ENCODE peak calls at places on chromosomes 12 and 14, in eight cellular contexts. T is fibroblast of lung, N is coronary artery, Q is lower lobe of right lung, A is tibial artery, S is Panc1, P is adrenal gland, L is heart left ventricle. Y is an unnamed sample.

GRCh38 chr12:52715416-52715815 is 12.1 kb upstream of the KRT77 start:
- DNase-seq in S (no peak), L (no peak), A (no peak), Q (peak), N (no peak), T (no peak), P (no peak), Y (no peak)

GRCh38 chr14:68688872-68689371 is 103.9 kb downstream of the ZFP36L1 start:
- DNase-seq in N (no peak), T (peak), L (no peak), P (no peak), Q (no peak), S (no peak), A (peak), Y (peak)

GRCh38 chr12:44295958-44296623 is 460.2 kb downstream of the TMEM117 start:
- DNase-seq in L (no peak), S (no peak), Q (no peak), N (no peak), A (no peak), T (no peak), P (no peak), Y (no peak)

GRCh38 chr12:53563452-53563851 is 56.2 kb upstream of the NPFF start:
- DNase-seq in A (no peak), P (no peak), Q (no peak), L (no peak), T (no peak), N (no peak), S (no peak), Y (no peak)

GRCh38 chr12:12582895-12583303 is 20.2 kb upstream of the DUSP16 start:
- DNase-seq in S (no peak), N (no peak), T (peak), Q (no peak), A (no peak), L (no peak), P (peak), Y (no peak)

GRCh38 chr12:121740847-121741246 is 28.3 kb downstream of the TMEM120B start:
- DNase-seq in L (no peak), N (no peak), P (no peak), S (no peak), T (no peak), Q (no peak), A (no peak), Y (no peak)

GRCh38 chr14:90266441-90267154 is 10.2 kb downstream of the PSMC1 start:
- DNase-seq in T (no peak), A (no peak), N (no peak), S (no peak), P (no peak), L (no peak), Q (no peak), Y (no peak)

GRCh38 chr14:101103321-101103901 is 199.9 kb upstream of the RTL1 start:
- DNase-seq in P (no peak), A (no peak), L (no peak), T (no peak), Q (no peak), N (peak), S (no peak), Y (no peak)

GRCh38 chr12:1059162-1059561 is 68.1 kb downstream of the ERC1 start:
- DNase-seq in P (no peak), L (no peak), S (no peak), Q (no peak), T (no peak), A (no peak), N (no peak), Y (no peak)

GRCh38 chr12:86929962-86930361 is 673.8 kb upstream of the MGAT4C start:
- DNase-seq in T (peak), N (no peak), A (no peak), L (no peak), Q (no peak), S (no peak), P (no peak), Y (no peak)

GRCh38 chr12:93441111-93441616 is 583 bp downstream of the UBE2N start:
- DNase-seq in Q (peak), T (peak), A (peak), S (no peak), L (peak), N (peak), P (peak), Y (peak)

GRCh38 chr14:50875359-50876090 is 3.7 kb downstream of the ABHD12B start:
- DNase-seq in P (no peak), S (no peak), A (no peak), L (no peak), Q (no peak), N (no peak), T (peak), Y (no peak)

GRCh38 chr14:53016491-53016890 is 65.6 kb upstream of the FERMT2 start:
- DNase-seq in Q (no peak), S (no peak), T (peak), P (no peak), N (no peak), A (no peak), L (no peak), Y (no peak)

GRCh38 chr12:133107121-133107520 is 23.0 kb downstream of the ZNF891 start:
- DNase-seq in T (no peak), L (no peak), Q (no peak), A (no peak), N (no peak), S (no peak), P (no peak), Y (no peak)

GRCh38 chr12:133108150-133108549 is 21.9 kb downstream of the ZNF891 start:
- DNase-seq in N (no peak), S (no peak), P (no peak), L (no peak), Q (no peak), T (no peak), A (no peak), Y (no peak)

GRCh38 chr12:133106253-133106652 is 23.8 kb downstream of the ZNF891 start:
- DNase-seq in S (no peak), T (peak), Q (no peak), A (no peak), P (no peak), N (no peak), L (no peak), Y (no peak)

DNA sequence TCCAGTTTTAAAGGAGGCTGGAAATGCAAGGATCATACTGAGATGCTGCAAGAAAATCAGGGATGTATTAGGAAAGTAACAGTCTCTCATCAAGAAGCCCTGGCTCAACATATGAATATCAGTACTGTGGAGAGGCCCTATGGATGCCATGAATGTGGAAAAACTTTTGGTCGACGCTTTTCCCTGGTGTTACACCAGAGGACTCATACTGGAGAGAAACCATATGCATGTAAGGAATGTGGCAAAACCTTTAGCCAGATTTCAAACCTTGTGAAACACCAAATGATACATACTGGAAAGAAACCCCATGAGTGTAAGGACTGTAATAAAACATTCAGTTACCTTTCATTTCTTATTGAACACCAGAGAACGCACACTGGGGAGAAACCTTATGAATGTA is 24.5 kb downstream of the ZNF891 start:
- DNase-seq in A (no peak), S (no peak), T (no peak), N (no peak), Q (no peak), P (no peak), L (no peak), Y (no peak)
- H3K4me3 ChIP-seq in A (no peak), S (no peak), T (no peak), N (peak), Q (no peak), P (peak), L (no peak), Y (no peak)

GRCh38 chr14:72913809-72914208 is 12.5 kb upstream of the DCAF4 start:
- DNase-seq in N (no peak), S (no peak), Q (no peak), A (no peak), T (no peak), P (no peak), L (no peak), Y (no peak)
- H3K27ac ChIP-seq in N (no peak), S (no peak), Q (no peak), A (no peak), T (no peak), P (no peak), L (no peak), Y (no peak)

DNA sequence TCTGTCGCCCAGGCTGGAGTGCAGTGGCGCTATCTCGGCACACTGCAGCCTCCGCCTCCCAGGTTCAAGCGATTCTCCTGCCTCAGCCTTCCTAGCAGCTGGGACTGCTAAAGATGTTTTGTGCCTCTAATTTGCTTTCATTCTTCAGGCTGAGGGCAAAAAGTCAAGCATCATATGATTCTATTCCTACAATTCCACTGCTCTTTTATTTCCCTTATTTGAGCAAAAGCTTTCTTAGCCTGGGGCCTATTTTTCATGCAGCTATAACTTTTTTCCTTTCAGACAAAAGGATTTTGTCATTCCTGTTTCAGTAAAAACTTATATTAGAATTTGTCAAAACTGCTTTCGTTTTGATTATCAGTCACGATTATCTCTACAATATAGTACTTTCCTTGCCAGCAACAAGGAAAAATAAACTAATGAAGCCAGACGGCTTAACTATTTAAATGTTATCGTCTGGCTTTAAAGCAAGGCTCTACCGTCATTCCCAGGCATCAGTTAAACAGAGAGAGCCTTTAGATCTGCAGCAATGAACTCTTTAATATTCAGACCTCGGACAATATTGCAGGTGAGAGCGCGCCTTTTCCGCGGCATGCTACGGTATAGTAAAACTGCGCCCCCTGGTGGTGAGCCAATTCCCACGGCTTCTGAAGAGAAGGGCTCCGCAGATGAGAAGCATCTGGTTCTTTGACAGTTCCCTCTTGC is 1.4 kb upstream of the SLC2A13 start:
- DNase-seq in S (no peak), P (peak), N (peak), A (peak), Q (peak), T (peak), L (peak), Y (peak)
- H3K4me3 ChIP-seq in S (peak), P (peak), N (peak), A (peak), Q (peak), T (peak), L (peak), Y (peak)

GRCh38 chr12:46699986-46700385 is 125.8 kb downstream of the SLC38A4 start:
- DNase-seq in A (no peak), P (no peak), T (no peak), L (no peak), N (no peak), Q (no peak), S (no peak), Y (no peak)
- H3K27ac ChIP-seq in A (no peak), P (no peak), T (no peak), L (no peak), N (no peak), Q (no peak), S (no peak), Y (no peak)

GRCh38 chr12:132236930-132237771 is 92.2 kb downstream of the GALNT9 start:
- DNase-seq in L (no peak), N (no peak), S (no peak), A (peak), P (no peak), Q (no peak), T (no peak), Y (no peak)

GRCh38 chr12:132238487-132239248 is 90.7 kb downstream of the GALNT9 start:
- DNase-seq in P (no peak), N (no peak), L (no peak), T (no peak), S (no peak), A (no peak), Q (peak), Y (peak)

GRCh38 chr12:132239392-132239791 is 90.0 kb downstream of the GALNT9 start:
- DNase-seq in P (no peak), N (no peak), L (no peak), S (no peak), T (no peak), A (no peak), Q (no peak), Y (no peak)

GRCh38 chr12:132237772-132238486 is 91.5 kb downstream of the GALNT9 start:
- DNase-seq in S (no peak), N (no peak), Q (peak), A (peak), T (no peak), P (no peak), L (no peak), Y (peak)

GRCh38 chr12:132239796-132240668 is 89.4 kb downstream of the GALNT9 start:
- DNase-seq in A (peak), Q (peak), P (no peak), T (no peak), S (no peak), L (no peak), N (no peak), Y (no peak)
- H3K4me3 ChIP-seq in A (no peak), Q (no peak), P (no peak), T (no peak), S (no peak), L (no peak), N (no peak), Y (no peak)

GRCh38 chr14:61537567-61538463 is 157.5 kb upstream of the HIF1A start:
- DNase-seq in P (no peak), S (no peak), L (no peak), N (no peak), T (peak), Q (no peak), A (no peak), Y (no peak)
- H3K27ac ChIP-seq in P (peak), S (no peak), L (peak), N (no peak), T (no peak), Q (peak), A (no peak), Y (peak)

GRCh38 chr14:49863483-49864262 is 11.1 kb upstream of the NEMF start:
- DNase-seq in L (no peak), P (peak), S (no peak), A (no peak), Q (no peak), T (no peak), N (no peak), Y (no peak)
- H3K4me3 ChIP-seq in L (peak), P (peak), S (peak), A (peak), Q (peak), T (peak), N (peak), Y (peak)

DNA sequence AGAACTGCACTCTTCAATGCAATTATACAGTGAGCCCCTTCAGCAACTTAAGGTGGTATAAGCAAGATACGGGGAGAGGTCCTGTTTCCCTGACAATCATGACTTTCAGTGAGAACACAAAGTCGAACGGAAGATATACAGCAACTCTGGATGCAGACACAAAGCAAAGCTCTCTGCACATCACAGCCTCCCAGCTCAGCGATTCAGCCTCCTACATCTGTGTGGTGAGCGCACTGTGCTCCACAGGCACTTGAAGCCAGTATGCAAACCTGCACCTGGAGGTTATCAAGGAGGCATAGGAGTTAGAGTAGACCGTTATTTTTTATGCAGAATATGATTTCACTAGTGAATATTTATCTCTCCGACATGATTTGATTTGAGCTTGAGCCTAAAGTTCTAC is 152.2 kb upstream of the OR4E1 start:
- DNase-seq in S (no peak), Q (no peak), N (no peak), L (no peak), T (no peak), A (no peak), P (no peak), Y (no peak)
- H3K27ac ChIP-seq in S (no peak), Q (no peak), N (no peak), L (no peak), T (no peak), A (no peak), P (no peak), Y (no peak)

GRCh38 chr14:104268725-104269436 is 130.5 kb downstream of the KIF26A start:
- DNase-seq in P (peak), Q (peak), T (no peak), L (no peak), N (peak), S (no peak), A (peak), Y (peak)

GRCh38 chr14:104266643-104267575 is 128.5 kb downstream of the KIF26A start:
- DNase-seq in Q (peak), S (no peak), T (no peak), A (peak), P (peak), N (peak), L (peak), Y (peak)

GRCh38 chr14:104265918-104266642 is 127.7 kb downstream of the KIF26A start:
- DNase-seq in S (no peak), L (peak), T (no peak), N (peak), A (peak), P (peak), Q (peak), Y (peak)

GRCh38 chr14:104268295-104268694 is 129.9 kb downstream of the KIF26A start:
- DNase-seq in P (no peak), T (no peak), S (no peak), L (no peak), Q (no peak), A (no peak), N (no peak), Y (no peak)

DNA sequence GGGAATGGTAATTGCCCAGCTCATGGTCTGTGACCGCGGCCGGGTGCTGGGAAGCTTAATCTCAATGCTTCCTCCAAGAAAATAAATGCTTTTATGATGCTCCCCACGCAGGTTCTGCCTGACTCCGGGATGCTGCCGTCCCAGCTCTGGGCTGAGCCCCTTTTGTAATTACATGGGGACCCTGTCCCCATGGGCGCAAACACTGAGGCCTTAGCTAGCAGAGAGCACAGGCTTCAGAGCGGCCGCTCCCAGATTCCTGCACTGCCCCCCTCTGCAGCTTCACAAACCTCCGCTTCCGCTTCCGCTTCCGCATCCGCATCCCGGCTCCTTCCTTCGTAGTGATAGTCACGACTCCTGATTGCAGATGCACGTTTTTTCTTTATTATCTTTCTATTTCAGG is 129.5 kb downstream of the KIF26A start:
- DNase-seq in N (no peak), A (no peak), P (peak), Q (peak), T (no peak), S (no peak), L (peak), Y (peak)
- H3K4me3 ChIP-seq in N (no peak), A (no peak), P (no peak), Q (no peak), T (no peak), S (no peak), L (no peak), Y (no peak)

Y was measured in right cardiac atrium.